ENCODE peak calls at places on chromosomes 13 and 19, in ten cellular contexts. B, V, E, S, I, Q, C, R, D and K are unnamed samples.

GRCh38 chr19:5338661-5339469 is 1.7 kb downstream of the PTPRS start:
- DNase-seq in B (no peak), V (no peak), E (no peak), S (peak), I (no peak), Q (no peak), C (peak), R (peak), D (no peak), K (no peak)

GRCh38 chr19:30304540-30304939 is 67.6 kb upstream of the ZNF536 start:
- DNase-seq in B (no peak), V (no peak), E (no peak), S (no peak), I (no peak), Q (no peak), C (no peak), R (no peak), D (no peak), K (no peak)

GRCh38 chr13:47250141-47250540 is 353.3 kb upstream of the HTR2A start:
- DNase-seq in B (no peak), V (peak), E (no peak), S (no peak), I (no peak), Q (no peak), C (no peak), R (no peak), D (no peak), K (no peak)

GRCh38 chr13:43023244-43023931 is at the start of gene DNAJC15:
- DNase-seq in B (peak), V (peak), E (peak), S (peak), I (peak), Q (peak), C (no peak), R (peak), D (peak), K (peak)

GRCh38 chr19:12783226-12783848 is 7.9 kb upstream of the JUNB start:
- DNase-seq in B (peak), V (no peak), E (no peak), S (no peak), I (no peak), Q (no peak), C (no peak), R (no peak), D (no peak), K (no peak)

GRCh38 chr13:41813426-41813825 is 147.5 kb downstream of the VWA8 start:
- DNase-seq in B (no peak), V (peak), E (no peak), S (no peak), I (no peak), Q (no peak), C (no peak), R (no peak), D (peak), K (no peak)

GRCh38 chr13:67043901-67044300 is 186.2 kb downstream of the PCDH9 start:
- DNase-seq in B (no peak), V (peak), E (no peak), S (no peak), I (peak), Q (no peak), C (no peak), R (no peak), D (no peak), K (no peak)

GRCh38 chr13:67366533-67366932 is 136.4 kb upstream of the PCDH9 start:
- DNase-seq in B (no peak), V (peak), E (no peak), S (no peak), I (no peak), Q (no peak), C (no peak), R (no peak), D (no peak), K (no peak)

GRCh38 chr13:47945738-47946137 is 55.3 kb downstream of the SUCLA2 start:
- DNase-seq in B (no peak), V (peak), E (no peak), S (peak), I (no peak), Q (no peak), C (no peak), R (no peak), D (peak), K (no peak)

GRCh38 chr13:111859361-111860105 is 207.4 kb upstream of the SOX1 start:
- DNase-seq in B (no peak), V (no peak), E (no peak), S (no peak), I (no peak), Q (no peak), C (peak), R (no peak), D (no peak), K (no peak)

GRCh38 chr19:10604460-10604980 is 17.4 kb upstream of the AP1M2 start:
- DNase-seq in B (no peak), V (no peak), E (peak), S (peak), I (peak), Q (no peak), C (no peak), R (no peak), D (no peak), K (no peak)

GRCh38 chr13:44989941-44990340 is 603 bp downstream of the GPALPP1 start:
- DNase-seq in B (no peak), V (no peak), E (no peak), S (peak), I (no peak), Q (no peak), C (peak), R (no peak), D (no peak), K (no peak)

GRCh38 chr19:44570984-44571684 is 41.7 kb upstream of the CEACAM20 start:
- DNase-seq in B (peak), V (peak), E (peak), S (peak), I (peak), Q (peak), C (peak), R (peak), D (peak), K (peak)

GRCh38 chr13:110065780-110066179 is 241.2 kb downstream of the COL4A1 start:
- DNase-seq in B (no peak), V (no peak), E (no peak), S (no peak), I (no peak), Q (no peak), C (no peak), R (no peak), D (no peak), K (no peak)

GRCh38 chr19:5290336-5291262 is 50.0 kb downstream of the PTPRS start:
- DNase-seq in B (no peak), V (no peak), E (no peak), S (no peak), I (no peak), Q (no peak), C (no peak), R (peak), D (no peak), K (peak)

GRCh38 chr13:28409648-28410047 is 85.3 kb downstream of the FLT1 start:
- DNase-seq in B (no peak), V (no peak), E (no peak), S (no peak), I (no peak), Q (no peak), C (no peak), R (no peak), D (no peak), K (no peak)

GRCh38 chr13:46179576-46180368 is 2.2 kb downstream of the LCP1 start:
- DNase-seq in B (peak), V (no peak), E (peak), S (no peak), I (peak), Q (no peak), C (no peak), R (no peak), D (no peak), K (no peak)

GRCh38 chr19:34325961-34326360 is 39.0 kb upstream of the GPI start:
- DNase-seq in B (no peak), V (no peak), E (no peak), S (no peak), I (no peak), Q (no peak), C (no peak), R (no peak), D (no peak), K (no peak)

GRCh38 chr19:36418287-36419001 is at the start of gene ZFP82:
- DNase-seq in B (peak), V (peak), E (peak), S (peak), I (peak), Q (peak), C (peak), R (peak), D (peak), K (peak)

GRCh38 chr19:3849092-3849491 is 19.7 kb downstream of the ZFR2 start:
- DNase-seq in B (peak), V (no peak), E (peak), S (peak), I (peak), Q (no peak), C (peak), R (no peak), D (no peak), K (no peak)

GRCh38 chr19:46559203-46559602 is 41.9 kb upstream of the CALM3 start:
- DNase-seq in B (no peak), V (no peak), E (no peak), S (no peak), I (no peak), Q (no peak), C (no peak), R (no peak), D (no peak), K (no peak)

GRCh38 chr19:35913589-35913988 is 5.5 kb upstream of the TYROBP start:
- DNase-seq in B (no peak), V (peak), E (no peak), S (no peak), I (no peak), Q (no peak), C (no peak), R (no peak), D (no peak), K (no peak)

GRCh38 chr13:27449081-27449603 is 1.2 kb downstream of the MTIF3 start:
- DNase-seq in B (peak), V (no peak), E (no peak), S (no peak), I (no peak), Q (no peak), C (no peak), R (no peak), D (no peak), K (no peak)

GRCh38 chr13:33125821-33126570 is 109.8 kb downstream of the KL start:
- DNase-seq in B (no peak), V (peak), E (no peak), S (peak), I (peak), Q (peak), C (peak), R (no peak), D (peak), K (no peak)

GRCh38 chr13:40595693-40596092 is 70.7 kb downstream of the FOXO1 start:
- DNase-seq in B (no peak), V (peak), E (no peak), S (no peak), I (no peak), Q (no peak), C (no peak), R (no peak), D (no peak), K (no peak)

GRCh38 chr13:35309711-35310110 is 166.8 kb downstream of the MAB21L1 start:
- DNase-seq in B (no peak), V (no peak), E (no peak), S (no peak), I (no peak), Q (no peak), C (no peak), R (no peak), D (no peak), K (no peak)

GRCh38 chr19:51259348-51260245 is 8.7 kb downstream of the SIGLECL1 start:
- DNase-seq in B (peak), V (no peak), E (no peak), S (peak), I (peak), Q (no peak), C (peak), R (no peak), D (no peak), K (no peak)

GRCh38 chr19:3346677-3347353 is 19.6 kb upstream of the NFIC start:
- DNase-seq in B (no peak), V (peak), E (peak), S (no peak), I (peak), Q (peak), C (no peak), R (peak), D (no peak), K (peak)

GRCh38 chr13:47327856-47328255 is 431.0 kb upstream of the HTR2A start:
- DNase-seq in B (no peak), V (peak), E (no peak), S (no peak), I (no peak), Q (no peak), C (no peak), R (no peak), D (no peak), K (no peak)

DNA sequence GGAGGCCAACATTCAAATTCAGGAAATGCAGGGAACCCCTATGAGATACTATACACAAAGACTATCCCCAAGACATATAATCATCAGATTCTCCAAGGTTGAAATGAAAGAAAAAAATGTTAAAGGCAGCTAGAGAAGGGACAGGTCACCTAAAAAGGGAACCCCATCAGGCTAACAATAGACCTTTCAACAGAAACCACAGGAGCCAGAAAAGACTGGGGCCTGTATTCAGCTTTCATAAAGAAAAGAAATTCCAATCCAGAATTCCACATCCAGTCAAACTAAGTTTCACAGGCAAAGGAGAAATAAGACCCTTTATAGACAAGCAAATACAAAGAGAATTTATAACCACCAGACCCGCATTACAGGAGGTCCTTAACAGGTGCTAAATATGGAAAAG is 1703.6 kb upstream of the PRR20A start:
- DNase-seq in B (no peak), V (no peak), E (no peak), S (no peak), I (no peak), Q (no peak), C (no peak), R (no peak), D (no peak), K (no peak)
- H3K27ac ChIP-seq in B (no peak), V (no peak), E (no peak), S (no peak), I (no peak), Q (no peak), C (no peak), R (no peak), D (no peak), K (no peak)

GRCh38 chr13:62697702-62698101 is 1282.1 kb upstream of the PCDH20 start:
- DNase-seq in B (no peak), V (no peak), E (no peak), S (no peak), I (no peak), Q (no peak), C (no peak), R (no peak), D (no peak), K (no peak)
- H3K27ac ChIP-seq in B (no peak), V (no peak), E (no peak), S (no peak), I (no peak), Q (no peak), C (no peak), R (no peak), D (no peak), K (no peak)

GRCh38 chr19:40601061-40601973 is at the start of gene LTBP4:
- DNase-seq in B (no peak), V (peak), E (no peak), S (no peak), I (peak), Q (no peak), C (peak), R (no peak), D (no peak), K (peak)
- H3K27ac ChIP-seq in B (peak), V (no peak), E (peak), S (no peak), I (peak), Q (peak), C (no peak), R (peak), D (peak), K (peak)

GRCh38 chr13:49643003-49643651 is 14.8 kb downstream of the ARL11 start:
- DNase-seq in B (no peak), V (no peak), E (no peak), S (no peak), I (no peak), Q (no peak), C (no peak), R (no peak), D (no peak), K (no peak)
- H3K27ac ChIP-seq in B (no peak), V (no peak), E (peak), S (no peak), I (peak), Q (no peak), C (no peak), R (no peak), D (no peak), K (no peak)

GRCh38 chr13:99604636-99605035 is 103.4 kb downstream of the TM9SF2 start:
- DNase-seq in B (no peak), V (no peak), E (no peak), S (no peak), I (no peak), Q (no peak), C (no peak), R (no peak), D (no peak), K (no peak)
- H3K27ac ChIP-seq in B (no peak), V (no peak), E (no peak), S (no peak), I (no peak), Q (no peak), C (no peak), R (no peak), D (no peak), K (no peak)